ENCODE peak calls at places on chromosome 11, in five cellular contexts. S is neuronal stem cell, X is H9, I is H1, O is trophoblast cell. Z is an unnamed sample.

GRCh38 chr11:117010808-117011540 is 87.3 kb downstream of the SIK3 start:
- DNase-seq in S (no peak), X (no peak), I (no peak), O (peak; percentile 71), Z (peak; percentile 87)

GRCh38 chr11:119263352-119263940 is 53.5 kb downstream of the MCAM start:
- DNase-seq in S (no peak), X (no peak), I (no peak), O (no peak), Z (peak; percentile 61)

GRCh38 chr11:61725632-61726280 is 26.7 kb upstream of the MYRF start:
- DNase-seq in S (no peak), X (no peak), I (no peak), O (no peak), Z (peak; percentile 68)

GRCh38 chr11:80958414-80958813 is 1517.6 kb upstream of the TENM4 start:
- DNase-seq in S (no peak), X (no peak), I (no peak), O (no peak), Z (peak; percentile 53)

GRCh38 chr11:119322360-119322739 is 5.4 kb upstream of the MCAM start:
- DNase-seq in S (no peak), X (no peak), I (no peak), O (peak; percentile 61), Z (peak; percentile 24)

GRCh38 chr11:103091441-103091809 is 535 bp downstream of the DCUN1D5 start:
- DNase-seq in S (no peak), X (peak; percentile 39), I (peak; percentile 63), O (peak; percentile 50), Z (peak; percentile 64)

GRCh38 chr11:15801616-15802015 is 554.7 kb downstream of the SOX6 start:
- DNase-seq in S (no peak), X (no peak), I (no peak), O (peak; percentile 81), Z (no peak)

GRCh38 chr11:112042161-112042960 is 17.2 kb downstream of the DLAT start:
- DNase-seq in S (no peak), X (no peak), I (no peak), O (peak; percentile 52), Z (peak; percentile 70)

GRCh38 chr11:61477126-61477525 is 31.4 kb upstream of the LRRC10B start:
- DNase-seq in S (no peak), X (no peak), I (no peak), O (no peak), Z (no peak)

GRCh38 chr11:18313985-18314763 is 7.8 kb downstream of the HPS5 start:
- DNase-seq in S (no peak), X (no peak), I (no peak), O (peak; percentile 74), Z (peak; percentile 54)

GRCh38 chr11:45182902-45183301 is 36.5 kb downstream of the PRDM11 start:
- DNase-seq in S (no peak), X (peak; percentile 52), I (peak; percentile 62), O (peak; percentile 46), Z (peak; percentile 32)

GRCh38 chr11:58788355-58789023 is 56.0 kb downstream of the GLYATL2 start:
- DNase-seq in S (peak; percentile 31), X (peak; percentile 45), I (peak; percentile 46), O (peak; percentile 88), Z (peak; percentile 47)

GRCh38 chr11:34027516-34028406 is 23.8 kb upstream of the CAPRIN1 start:
- DNase-seq in S (no peak), X (no peak), I (no peak), O (peak; percentile 45), Z (no peak)

GRCh38 chr11:72309074-72309598 is 65.2 kb upstream of the PHOX2A start:
- DNase-seq in S (no peak), X (no peak), I (no peak), O (no peak), Z (no peak)

GRCh38 chr11:69140635-69141034 is 15.1 kb upstream of the SMIM38 start:
- DNase-seq in S (no peak), X (no peak), I (no peak), O (no peak), Z (no peak)

GRCh38 chr11:73099512-73100266 is 42.4 kb downstream of the FCHSD2 start:
- DNase-seq in S (no peak), X (peak; percentile 38), I (no peak), O (no peak), Z (no peak)

GRCh38 chr11:44729065-44729464 is 2.3 kb downstream of the TSPAN18 start:
- DNase-seq in S (peak; percentile 35), X (no peak), I (no peak), O (no peak), Z (no peak)

GRCh38 chr11:2794947-2795346 is 90.6 kb downstream of the CDKN1C start:
- DNase-seq in S (no peak), X (no peak), I (no peak), O (no peak), Z (no peak)

GRCh38 chr11:116379185-116379828 is 393.5 kb downstream of the BUD13 start:
- DNase-seq in S (peak; percentile 66), X (peak; percentile 43), I (peak; percentile 81), O (peak; percentile 50), Z (peak; percentile 1)

GRCh38 chr11:85823816-85824215 is 12.9 kb upstream of the SYTL2 start:
- DNase-seq in S (no peak), X (no peak), I (no peak), O (no peak), Z (peak; percentile 76)

GRCh38 chr11:131999084-131999483 is 628.7 kb downstream of the NTM start:
- DNase-seq in S (no peak), X (no peak), I (no peak), O (no peak), Z (peak; percentile 18)

GRCh38 chr11:10561947-10562346 is 6.5 kb downstream of the LYVE1 start:
- DNase-seq in S (no peak), X (no peak), I (no peak), O (no peak), Z (no peak)

GRCh38 chr11:60700689-60701508 is 1.5 kb downstream of the MS4A8 start:
- DNase-seq in S (peak; percentile 48), X (peak; percentile 62), I (peak; percentile 67), O (peak; percentile 15), Z (no peak)

GRCh38 chr11:73530109-73530508 is 67.8 kb downstream of the FAM168A start:
- DNase-seq in S (no peak), X (peak; percentile 55), I (no peak), O (peak; percentile 42), Z (no peak)

GRCh38 chr11:93849751-93850584 is 450 bp downstream of the VSTM5 start:
- DNase-seq in S (peak; percentile 5), X (peak; percentile 52), I (peak; percentile 58), O (peak; percentile 36), Z (peak; percentile 7)

GRCh38 chr11:1772270-1773130 is 8.8 kb upstream of the CTSD start:
- DNase-seq in S (peak; percentile 57), X (peak; percentile 80), I (peak; percentile 71), O (peak; percentile 39), Z (peak; percentile 97)

GRCh38 chr11:122229078-122229477 is 113.1 kb upstream of the BLID start:
- DNase-seq in S (no peak), X (no peak), I (no peak), O (no peak), Z (no peak)

GRCh38 chr11:121841487-121842167 is 274.4 kb downstream of the BLID start:
- DNase-seq in S (peak; percentile 2), X (no peak), I (no peak), O (no peak), Z (peak; percentile 9)

GRCh38 chr11:116876656-116877055 is 39.2 kb upstream of the APOA1 start:
- DNase-seq in S (no peak), X (no peak), I (no peak), O (peak; percentile 94), Z (no peak)

GRCh38 chr11:134689886-134690285 is 277.8 kb upstream of the B3GAT1 start:
- DNase-seq in S (no peak), X (no peak), I (no peak), O (no peak), Z (no peak)

GRCh38 chr11:85137597-85137996 is 489.5 kb downstream of the DLG2 start:
- DNase-seq in S (no peak), X (no peak), I (no peak), O (no peak), Z (no peak)

DNA sequence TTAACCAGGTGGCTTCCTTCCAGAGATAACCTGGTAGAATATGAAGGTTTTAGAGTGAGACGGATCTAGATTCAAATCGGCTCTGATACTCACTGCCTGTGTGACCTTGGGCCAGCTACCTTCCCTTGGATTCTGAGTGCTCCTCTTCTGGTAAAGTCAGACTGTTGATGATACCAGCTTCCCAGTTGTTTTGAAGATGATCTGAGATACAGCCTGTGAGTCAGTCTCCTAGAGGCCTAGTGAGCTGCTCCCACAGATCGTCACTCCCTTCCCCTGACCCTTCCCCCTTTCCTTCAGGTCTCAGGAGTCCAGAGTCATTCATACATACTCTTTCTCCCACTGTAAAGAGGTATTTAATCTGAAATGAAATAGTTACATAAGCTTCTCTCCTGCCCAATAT is 207.8 kb downstream of the GRIK4 start:
- DNase-seq in S (no peak), X (no peak), I (no peak), O (no peak), Z (peak; percentile 57)
- H3K18ac ChIP-seq in S (no peak overlapping the region), X (no peak overlapping the region), I (no peak overlapping the region), O (no peak overlapping the region), Z (no peak overlapping the region)

GRCh38 chr11:7576671-7577225 is 62.9 kb downstream of the PPFIBP2 start:
- DNase-seq in S (no peak), X (no peak), I (no peak), O (no peak), Z (no peak)

GRCh38 chr11:7577883-7578242 is 64.1 kb downstream of the PPFIBP2 start:
- DNase-seq in S (no peak), X (peak; percentile 44), I (no peak), O (peak; percentile 94), Z (peak; percentile 70)

GRCh38 chr11:7577226-7577882 is 63.6 kb downstream of the PPFIBP2 start:
- DNase-seq in S (no peak), X (no peak), I (no peak), O (peak; percentile 32), Z (peak; percentile 85)

GRCh38 chr11:7578276-7578955 is 64.6 kb downstream of the PPFIBP2 start:
- DNase-seq in S (no peak), X (no peak), I (no peak), O (peak; percentile 22), Z (no peak)

GRCh38 chr11:7579226-7579825 is 65.5 kb downstream of the PPFIBP2 start:
- DNase-seq in S (no peak), X (no peak), I (no peak), O (peak; percentile 83), Z (peak; percentile 74)
- H2BK12ac ChIP-seq in S (no peak overlapping the region), X (no peak overlapping the region), I (peak overlapping the region; percentile 62), O (no peak overlapping the region), Z (peak overlapping the region; percentile 38)

GRCh38 chr11:127339376-127339775 is 338.8 kb upstream of the KIRREL3 start:
- DNase-seq in S (no peak), X (no peak), I (no peak), O (no peak), Z (no peak)
- H3K4me2 ChIP-seq in S (no peak overlapping the region), X (no peak overlapping the region), I (no peak overlapping the region), O (no peak overlapping the region), Z (no peak overlapping the region)

DNA sequence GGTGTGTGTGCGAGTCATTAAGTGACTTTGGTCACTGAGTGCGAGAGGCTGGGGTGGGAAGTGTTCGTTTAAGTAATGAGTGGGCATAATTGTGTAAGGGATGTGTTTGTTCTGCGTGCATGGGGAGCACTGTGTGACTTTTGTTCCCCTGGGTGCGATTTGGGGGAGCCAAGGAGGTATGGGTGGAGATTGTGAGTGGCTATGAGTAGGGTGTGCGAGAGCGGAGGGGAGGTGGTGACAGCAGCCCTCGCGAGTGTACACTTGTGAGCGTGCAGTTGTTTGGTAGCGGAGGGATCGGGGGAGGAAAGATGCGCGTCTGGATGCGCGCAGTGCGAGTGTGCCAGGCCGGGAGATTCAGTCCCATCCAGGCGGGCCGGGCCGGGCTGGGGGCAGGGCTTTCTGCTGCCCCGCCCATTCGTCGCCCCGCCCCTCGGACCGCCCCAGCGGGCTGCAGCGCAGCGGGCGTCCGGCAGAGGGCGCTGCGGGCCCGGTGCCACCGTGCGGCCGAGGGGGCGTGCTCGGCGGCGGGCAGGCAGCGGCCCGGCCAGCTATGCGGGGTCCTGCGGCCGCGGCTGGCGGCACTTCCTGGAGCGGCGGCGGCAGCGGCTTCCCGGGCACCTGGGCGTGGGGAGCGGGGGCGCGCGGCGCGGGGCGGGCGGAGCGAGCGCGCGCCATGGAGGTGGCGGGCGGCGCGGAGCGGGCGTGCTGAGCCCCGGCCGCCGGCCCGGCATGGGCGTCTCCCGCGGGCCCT is at the start of gene DGKZ:
- DNase-seq in S (peak; percentile 90), X (peak; percentile 77), I (peak; percentile 98), O (peak; percentile 93), Z (peak; percentile 71)
- H3K18ac ChIP-seq in S (peak within 1 kb of the TSS; percentile 94), X (no peak within 1 kb of the TSS), I (peak within 1 kb of the TSS; percentile 36), O (peak within 1 kb of the TSS; percentile 91), Z (peak within 1 kb of the TSS; percentile 33)